ENCODE peak calls at places on chromosomes 5 and 9, in five cellular contexts. D, T, F, H and X are unnamed samples.

GRCh38 chr5:74953961-74954720 is 88.0 kb upstream of the FAM169A start:
- DNase-seq in F (no peak), D (peak; percentile 77), H (no peak), T (peak; percentile 35), X (no peak)

GRCh38 chr5:171989946-171990712 is 16.3 kb downstream of the FBXW11 start:
- DNase-seq in D (no peak), F (no peak), H (no peak), T (peak; percentile 70), X (no peak)

GRCh38 chr9:133942206-133942975 is 49.7 kb downstream of the VAV2 start:
- DNase-seq in H (no peak), D (no peak), F (no peak), T (no peak), X (no peak)

GRCh38 chr5:40958811-40959210 is 49.5 kb downstream of the C7 start:
- DNase-seq in F (no peak), D (no peak), T (no peak), H (no peak), X (no peak)

GRCh38 chr5:126107381-126107780 is 315.8 kb upstream of the GRAMD2B start:
- DNase-seq in F (no peak), D (no peak), T (no peak), H (no peak), X (no peak)

GRCh38 chr5:126972062-126972895 is 58.1 kb downstream of the MARCHF3 start:
- DNase-seq in D (no peak), H (peak; percentile 43), T (no peak), F (no peak), X (no peak)

GRCh38 chr9:95211028-95211427 is 106.5 kb downstream of the FANCC start:
- DNase-seq in T (no peak), D (no peak), H (no peak), F (peak; percentile 63), X (no peak)

GRCh38 chr9:130465383-130466096 is 20.8 kb downstream of the ASS1 start:
- DNase-seq in F (peak; percentile 88), D (no peak), T (no peak), H (no peak), X (no peak)

GRCh38 chr9:86684148-86684547 is 263.2 kb downstream of the GAS1 start:
- DNase-seq in F (no peak), D (peak; percentile 46), T (no peak), H (no peak), X (no peak)

GRCh38 chr9:95715911-95716435 is 159.5 kb upstream of the ERCC6L2 start:
- DNase-seq in D (peak; percentile 2), H (no peak), T (no peak), F (no peak), X (no peak)

GRCh38 chr5:84248013-84248412 is 136.7 kb downstream of the EDIL3 start:
- DNase-seq in T (no peak), D (no peak), F (no peak), H (no peak), X (no peak)

GRCh38 chr5:119926301-119926700 is 296.9 kb downstream of the FAM170A start:
- DNase-seq in D (no peak), F (no peak), T (no peak), H (no peak), X (no peak)

GRCh38 chr5:158814521-158814920 is 285.2 kb downstream of the EBF1 start:
- DNase-seq in T (no peak), H (no peak), D (no peak), F (no peak), X (no peak)

GRCh38 chr9:72334658-72335337 is 30.2 kb downstream of the ZFAND5 start:
- DNase-seq in H (no peak), T (no peak), D (no peak), F (no peak), X (no peak)

GRCh38 chr5:65108786-65109743 is 340.3 kb downstream of the CWC27 start:
- DNase-seq in D (peak; percentile 21), F (no peak), H (no peak), T (no peak), X (no peak)

GRCh38 chr5:38888023-38888422 is 42.2 kb downstream of the OSMR start:
- DNase-seq in F (peak; percentile 34), H (peak; percentile 69), T (no peak), D (no peak), X (peak; percentile 23)

GRCh38 chr9:107144475-107144874 is 138.6 kb upstream of the RAD23B start:
- DNase-seq in F (no peak), T (no peak), H (no peak), D (no peak), X (no peak)

GRCh38 chr5:1513326-1514026 is 10.3 kb downstream of the LPCAT1 start:
- DNase-seq in D (no peak), H (no peak), F (peak; percentile 2), T (no peak), X (no peak)

GRCh38 chr9:88829276-88829675 is 162.0 kb upstream of the S1PR3 start:
- DNase-seq in T (no peak), H (no peak), F (no peak), D (no peak), X (no peak)

GRCh38 chr9:69582544-69583297 is 89.5 kb downstream of the APBA1 start:
- DNase-seq in D (no peak), T (no peak), F (no peak), H (no peak), X (no peak)

GRCh38 chr5:1416856-1417469 is 28.3 kb downstream of the SLC6A3 start:
- DNase-seq in F (no peak), T (no peak), D (no peak), H (no peak), X (no peak)

GRCh38 chr9:33041459-33042188 is 16.6 kb downstream of the DNAJA1 start:
- DNase-seq in F (no peak), H (peak; percentile 52), D (no peak), T (peak; percentile 84), X (no peak)

GRCh38 chr5:144203750-144204596 is 33.3 kb downstream of the KCTD16 start:
- DNase-seq in F (peak; percentile 72), H (peak; percentile 84), D (peak; percentile 82), T (peak; percentile 90), X (peak; percentile 47)

GRCh38 chr9:137516144-137516917 is 33.9 kb downstream of the PNPLA7 start:
- DNase-seq in H (no peak), F (no peak), D (no peak), T (no peak), X (no peak)

GRCh38 chr5:165560641-165561040 is 2055.2 kb downstream of the MAT2B start:
- DNase-seq in H (no peak), T (no peak), D (no peak), F (no peak), X (no peak)

GRCh38 chr5:135887881-135888614 is 7.6 kb downstream of the IL9 start:
- DNase-seq in H (no peak), F (peak; percentile 70), T (peak; percentile 30), D (peak; percentile 52), X (no peak)

GRCh38 chr9:129720865-129721545 is 31.8 kb downstream of the PTGES start:
- DNase-seq in F (no peak), D (no peak), H (peak; percentile 61), T (no peak), X (no peak)

GRCh38 chr5:57754616-57755015 is 272.0 kb upstream of the ACTBL2 start:
- DNase-seq in H (no peak), T (no peak), F (no peak), D (peak; percentile 73), X (no peak)

GRCh38 chr5:162068412-162068811 is 839 bp downstream of the GABRG2 start:
- DNase-seq in F (peak; percentile 94), D (no peak), H (peak; percentile 46), T (peak; percentile 4), X (peak; percentile 70)

GRCh38 chr5:149911031-149911430 is 33.6 kb downstream of the PDE6A start:
- DNase-seq in F (no peak), H (no peak), D (no peak), T (no peak), X (no peak)

GRCh38 chr5:62331921-62332320 is 25.9 kb downstream of the KIF2A start:
- DNase-seq in H (no peak), D (no peak), F (no peak), T (no peak), X (no peak)

GRCh38 chr5:138230981-138231589 is 18.0 kb upstream of the CDC23 start:
- DNase-seq in D (no peak), F (no peak), T (no peak), H (no peak), X (no peak)

GRCh38 chr9:96344458-96345180 is 38.9 kb downstream of the SLC35D2 start:
- DNase-seq in D (peak; percentile 95), T (peak; percentile 82), H (no peak), F (peak; percentile 44), X (peak; percentile 88)

DNA sequence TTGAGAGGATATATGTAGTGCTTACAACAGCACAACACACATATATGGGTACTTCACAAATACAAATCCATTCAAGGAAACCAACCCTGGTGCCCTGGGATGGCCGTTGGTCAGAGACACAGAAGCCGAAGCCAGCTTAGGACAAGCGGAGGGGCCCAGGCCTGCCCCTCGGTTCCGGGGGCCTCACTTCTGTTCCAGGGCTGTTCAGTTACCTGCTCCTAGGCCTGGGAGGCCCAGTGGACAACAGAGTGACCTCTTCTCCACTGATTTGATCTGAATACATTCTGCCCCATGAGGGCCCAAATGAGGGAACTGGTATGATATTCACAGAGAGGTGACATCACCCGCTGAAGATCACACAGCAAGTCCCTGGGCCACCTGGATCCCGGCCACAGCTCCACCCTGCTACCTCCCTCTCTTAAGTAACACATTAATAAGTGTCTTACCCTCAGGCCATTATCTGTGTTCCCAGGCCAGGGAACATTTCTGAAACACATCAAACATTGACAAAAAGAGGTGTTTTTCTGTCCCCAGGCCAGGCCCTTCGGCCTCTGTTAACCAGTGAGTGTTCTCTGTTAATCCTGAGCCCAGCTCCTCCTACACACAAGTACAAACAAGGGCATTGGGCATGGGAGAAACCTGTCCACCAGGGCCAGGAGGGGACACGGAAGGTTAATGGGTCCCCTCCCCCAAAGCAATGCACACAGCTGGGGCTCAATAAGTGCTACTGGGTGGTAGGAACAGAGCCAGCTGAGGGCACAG is 4.5 kb upstream of the GRHPR start:
- DNase-seq in D (no peak), H (no peak), T (no peak), F (no peak), X (no peak)
- H3K4me3 ChIP-seq in D (no peak overlapping the region), H (peak overlapping the region; percentile 12), T (no peak overlapping the region), F (no peak overlapping the region), X (no peak overlapping the region)

GRCh38 chr5:151147033-151147432 is 10.5 kb downstream of the ANXA6 start:
- DNase-seq in T (no peak), D (no peak), H (no peak), F (no peak), X (no peak)
- H3K4me1 ChIP-seq in T (peaks cover 33% of the 10 kb centered on the region), D (peaks cover 20% of the 10 kb centered on the region), H (peaks cover 99% of the 10 kb centered on the region), F (peaks cover 16% of the 10 kb centered on the region), X (peaks cover 11% of the 10 kb centered on the region)

DNA sequence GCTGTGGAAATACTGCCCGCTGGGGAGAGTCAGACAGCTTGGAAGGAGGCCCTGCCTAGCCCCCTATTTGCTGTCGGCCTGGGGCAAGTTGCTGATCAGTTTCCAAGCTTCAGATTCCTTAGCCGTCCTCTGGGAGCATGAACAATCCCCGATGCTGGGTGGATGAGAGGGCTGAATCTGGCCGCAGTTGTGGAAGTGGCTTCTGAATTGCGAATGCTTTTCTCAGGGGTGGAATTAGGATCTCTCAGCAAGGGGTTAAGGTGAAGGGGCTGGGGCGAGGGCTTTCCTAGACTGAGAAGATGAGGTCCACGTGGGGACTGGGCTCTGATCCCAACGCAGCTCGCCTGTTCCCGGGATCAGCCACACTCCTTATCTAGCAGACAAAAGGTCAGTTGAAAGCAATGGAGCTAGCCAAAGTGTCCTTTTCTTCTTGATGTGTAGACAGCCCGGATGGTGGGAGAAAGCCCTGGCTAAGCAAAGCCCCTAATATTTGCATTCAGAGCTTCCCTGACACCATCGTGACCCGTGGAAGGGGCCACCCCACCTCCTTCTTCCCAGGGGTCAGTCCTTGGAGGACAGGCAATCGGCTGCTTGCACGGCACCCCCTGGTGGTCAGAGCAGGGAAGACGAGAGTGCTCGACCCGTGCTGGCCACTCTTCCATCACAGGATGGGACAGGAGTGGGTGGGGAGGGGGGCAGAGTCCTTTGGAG is 54.9 kb downstream of the COL15A1 start:
- DNase-seq in F (peak; percentile 82), T (peak; percentile 75), D (peak; percentile 56), H (peak; percentile 73), X (no peak)
- H3K9ac ChIP-seq in F (no peak overlapping the region), T (peak overlapping the region; percentile 28), D (peak overlapping the region; percentile 3), H (no peak overlapping the region), X (peak overlapping the region; percentile 46)

GRCh38 chr5:160133071-160133917 is 14.0 kb upstream of the PWWP2A start:
- DNase-seq in D (no peak), T (peak; percentile 27), H (no peak), F (peak; percentile 74), X (peak; percentile 38)
- H3K4me3 ChIP-seq in D (no peak overlapping the region), T (peak overlapping the region; percentile 28), H (no peak overlapping the region), F (peak overlapping the region; percentile 37), X (peak overlapping the region; percentile 12)